ENCODE peak calls at places on chromosomes 2 and 18, in nine cellular contexts. L is amniotic stem cell; M is germinal center; P is activated CD4-positive, alpha-beta memory T cell treated with anti-CD3 and anti-CD28 coated beads, Interleukin-2, amount 10 ng/mL, durations not matched to agents 7 days and 5 days; F is endothelial cell; I is retinal pigment epithelial cell; H is DMS53; D is fibroblast of mammary gland; B is GOT3. T is an unnamed sample.

GRCh38 chr2:70523996-70524965 is 29.3 kb downstream of the TGFA start:
- DNase-seq in I (peak), L (peak), M (no peak), F (no peak), P (no peak), H (peak), B (peak), D (peak), T (no peak)

GRCh38 chr2:9758741-9759140 is 84.5 kb upstream of the TAF1B start:
- DNase-seq in B (no peak), H (no peak), M (no peak), P (no peak), L (no peak), D (no peak), F (no peak), I (no peak), T (no peak)

GRCh38 chr2:8583400-8584173 is 98.3 kb upstream of the ID2 start:
- DNase-seq in I (peak), L (no peak), P (peak), D (peak), H (peak), F (peak), M (peak), B (no peak), T (no peak)

GRCh38 chr2:180063494-180063893 is 56.4 kb upstream of the CWC22 start:
- DNase-seq in D (peak), F (no peak), I (no peak), B (no peak), H (no peak), P (no peak), M (no peak), L (no peak), T (no peak)

GRCh38 chr2:1528273-1529064 is 115.2 kb downstream of the TPO start:
- DNase-seq in M (no peak), P (no peak), F (no peak), L (no peak), I (no peak), H (no peak), B (no peak), D (no peak), T (no peak)

GRCh38 chr2:171957061-171957460 is 34.8 kb downstream of the HAT1 start:
- DNase-seq in F (no peak), I (no peak), P (no peak), M (no peak), B (no peak), L (no peak), H (peak), D (peak), T (no peak)

GRCh38 chr2:176088048-176088936 is 4.2 kb upstream of the HOXD13 start:
- DNase-seq in H (peak), L (peak), M (no peak), P (peak), F (peak), D (peak), B (no peak), I (no peak), T (no peak)

GRCh38 chr2:38214209-38214717 is 138.3 kb upstream of the CYP1B1 start:
- DNase-seq in L (no peak), P (peak), M (no peak), D (no peak), B (no peak), H (peak), F (no peak), I (no peak), T (no peak)

GRCh38 chr2:106531676-106532075 is 44.5 kb downstream of the CD8B2 start:
- DNase-seq in B (no peak), L (no peak), I (no peak), P (no peak), H (no peak), M (no peak), F (no peak), D (no peak), T (no peak)

GRCh38 chr18:78069784-78070664 is 820.4 kb downstream of the GALR1 start:
- DNase-seq in M (no peak), I (no peak), F (no peak), P (no peak), H (no peak), B (no peak), L (no peak), D (no peak), T (no peak)

GRCh38 chr2:17303496-17303895 is 214.7 kb downstream of the RAD51AP2 start:
- DNase-seq in I (no peak), D (no peak), M (no peak), F (no peak), P (no peak), H (no peak), L (no peak), B (no peak), T (no peak)